ENCODE peak calls at places on chromosomes 16 and 17, in seven cellular contexts. T is heart right ventricle; E is mesendoderm; O is CD8-positive, alpha-beta T cell; V is GM23248; S is adrenal gland; Z is osteoblast. R is an unnamed sample.

GRCh38 chr17:36731091-36731490 is 129.7 kb downstream of the MRM1 start:
- DNase-seq in O (no peak), T (no peak), E (no peak), S (no peak), V (no peak), Z (no peak), R (peak)

GRCh38 chr16:30357715-30358576 is 2.8 kb upstream of the CD2BP2 start:
- DNase-seq in O (no peak), Z (peak), T (no peak), V (no peak), S (no peak), E (no peak), R (no peak)

GRCh38 chr16:31200821-31201510 is 1.6 kb downstream of the PYCARD start:
- DNase-seq in S (no peak), T (no peak), O (peak), V (peak), Z (peak), E (peak), R (peak)

GRCh38 chr16:74667215-74667765 is 613 bp upstream of the RFWD3 start:
- DNase-seq in Z (peak), E (peak), O (peak), T (peak), V (peak), S (peak), R (no peak)

GRCh38 chr17:32461853-32462617 is 17.7 kb downstream of the PSMD11 start:
- DNase-seq in E (peak), S (peak), Z (peak), O (peak), T (peak), V (peak), R (peak)

GRCh38 chr16:85206472-85207356 is 94.4 kb upstream of the CIBAR2 start:
- DNase-seq in S (peak), V (peak), T (peak), E (no peak), Z (peak), O (no peak), R (no peak)

GRCh38 chr17:21199311-21199710 is 14.7 kb downstream of the TMEM11 start:
- DNase-seq in Z (peak), E (peak), O (no peak), T (no peak), S (no peak), V (peak), R (peak)

GRCh38 chr16:85718682-85719081 is 29.9 kb upstream of the GINS2 start:
- DNase-seq in O (no peak), Z (peak), S (no peak), T (no peak), V (peak), E (no peak), R (peak)

GRCh38 chr17:27491713-27492190 is 35.5 kb downstream of the KSR1 start:
- DNase-seq in S (no peak), Z (no peak), O (no peak), T (no peak), E (peak), V (no peak), R (no peak)

GRCh38 chr17:47812146-47812920 is 9.3 kb downstream of the OSBPL7 start:
- DNase-seq in T (no peak), Z (no peak), S (no peak), E (no peak), O (no peak), V (no peak), R (no peak)

GRCh38 chr17:47813077-47813476 is 8.5 kb downstream of the OSBPL7 start:
- DNase-seq in O (no peak), V (no peak), E (no peak), T (no peak), Z (no peak), S (no peak), R (no peak)

GRCh38 chr17:47811709-47812108 is 9.9 kb downstream of the OSBPL7 start:
- DNase-seq in Z (no peak), O (no peak), V (no peak), T (no peak), S (no peak), E (no peak), R (no peak)

GRCh38 chr17:47810200-47810821 is 11.3 kb downstream of the OSBPL7 start:
- DNase-seq in O (no peak), E (peak), Z (peak), T (no peak), S (peak), V (peak), R (peak)

GRCh38 chr17:47810901-47811635 is 10.5 kb downstream of the OSBPL7 start:
- DNase-seq in S (no peak), V (no peak), Z (no peak), T (no peak), O (no peak), E (no peak), R (no peak)
- H3K27ac ChIP-seq in S (no peak), V (no peak), Z (peak), T (no peak), O (no peak), E (no peak), R (peak)

GRCh38 chr16:48408688-48409087 is 23.5 kb upstream of the SIAH1 start:
- DNase-seq in E (no peak), S (peak), O (no peak), T (peak), V (peak), Z (no peak), R (peak)
- H3K27ac ChIP-seq in E (no peak), S (no peak), O (no peak), T (no peak), V (no peak), Z (no peak), R (no peak)

DNA sequence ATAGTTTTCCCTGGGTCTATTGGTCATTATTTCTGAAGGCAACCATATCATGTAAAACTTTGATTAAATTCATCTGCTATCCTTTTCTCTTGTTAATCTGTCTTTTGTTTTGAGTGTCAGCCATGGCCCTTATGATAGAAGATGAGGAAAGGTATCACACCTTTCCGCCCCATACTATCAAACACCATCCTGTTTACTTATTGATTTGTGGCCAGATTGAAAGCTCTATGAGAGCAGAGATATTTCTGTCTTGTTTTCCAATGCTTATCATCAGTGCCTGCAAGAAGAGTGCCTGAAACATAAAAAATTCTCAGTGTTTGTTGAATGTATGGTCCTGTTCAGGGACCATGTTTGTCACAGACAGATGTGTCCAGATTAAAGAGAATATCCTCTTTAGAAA is 22.6 kb upstream of the DHX8 start:
- DNase-seq in T (no peak), S (no peak), E (no peak), O (no peak), V (no peak), Z (no peak), R (no peak)
- H3K27ac ChIP-seq in T (no peak), S (no peak), E (no peak), O (no peak), V (no peak), Z (no peak), R (no peak)

GRCh38 chr16:2061023-2061422 is 13.2 kb downstream of the TSC2 start:
- DNase-seq in E (no peak), S (no peak), O (no peak), T (no peak), V (no peak), Z (no peak), R (no peak)

GRCh38 chr16:2061526-2061925 is 13.7 kb downstream of the TSC2 start:
- DNase-seq in E (no peak), Z (no peak), V (no peak), O (no peak), T (no peak), S (no peak), R (no peak)

GRCh38 chr16:2064368-2064945 is 16.7 kb downstream of the TSC2 start:
- DNase-seq in V (no peak), O (no peak), T (no peak), S (no peak), E (no peak), Z (no peak), R (no peak)

GRCh38 chr16:2063861-2064260 is 16.1 kb downstream of the TSC2 start:
- DNase-seq in O (no peak), Z (no peak), S (no peak), V (no peak), T (no peak), E (no peak), R (no peak)

GRCh38 chr16:2062801-2063200 is 15.0 kb downstream of the TSC2 start:
- DNase-seq in T (no peak), Z (no peak), O (no peak), V (no peak), E (no peak), S (no peak), R (no peak)
- H3K27ac ChIP-seq in T (no peak), Z (no peak), O (no peak), V (no peak), E (no peak), S (no peak), R (no peak)

GRCh38 chr17:57899391-57899790 is 49.5 kb upstream of the MRPS23 start:
- DNase-seq in E (no peak), O (no peak), S (no peak), V (peak), Z (no peak), T (no peak), R (no peak)
- H3K27ac ChIP-seq in E (peak), O (no peak), S (peak), V (peak), Z (peak), T (peak), R (peak)

GRCh38 chr17:77097772-77098171 is 43.0 kb upstream of the SEC14L1 start:
- DNase-seq in S (no peak), V (no peak), E (no peak), Z (no peak), O (no peak), T (no peak), R (no peak)

GRCh38 chr17:77098884-77099545 is 41.8 kb upstream of the SEC14L1 start:
- DNase-seq in T (peak), Z (no peak), V (peak), S (peak), O (no peak), E (no peak), R (no peak)

GRCh38 chr17:77096570-77097214 is 44.1 kb upstream of the SEC14L1 start:
- DNase-seq in Z (peak), O (no peak), V (peak), E (no peak), T (no peak), S (peak), R (peak)

GRCh38 chr17:77101521-77102410 is 39.0 kb upstream of the SEC14L1 start:
- DNase-seq in V (no peak), E (no peak), Z (no peak), S (no peak), O (no peak), T (no peak), R (no peak)

GRCh38 chr17:77100009-77100408 is 40.8 kb upstream of the SEC14L1 start:
- DNase-seq in T (peak), E (no peak), V (no peak), S (peak), Z (no peak), O (no peak), R (no peak)
- H3K27ac ChIP-seq in T (peak), E (no peak), V (no peak), S (no peak), Z (peak), O (peak), R (no peak)

DNA sequence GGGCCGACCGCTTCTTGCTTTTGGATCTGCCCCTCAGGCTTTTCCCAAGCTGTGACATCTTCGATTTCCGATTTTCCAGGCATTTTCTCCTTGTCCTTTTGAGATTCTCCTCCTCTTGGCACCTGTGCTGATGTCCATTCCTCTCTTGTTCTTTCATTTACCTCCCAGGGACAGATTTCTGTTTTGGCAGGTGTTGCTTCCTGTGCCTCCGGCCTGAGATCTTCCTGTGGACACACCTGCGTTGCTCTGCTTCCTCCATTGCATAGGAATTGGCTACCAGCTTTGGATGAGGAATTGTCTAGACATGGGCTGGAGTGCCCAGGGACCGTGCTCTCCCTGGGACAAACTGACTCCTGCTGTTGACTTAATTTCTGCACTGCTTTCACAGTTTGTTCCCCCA is 15.1 kb downstream of the GPR179 start:
- DNase-seq in T (no peak), O (no peak), S (no peak), V (no peak), Z (no peak), E (no peak), R (no peak)
- H3K27ac ChIP-seq in T (no peak), O (no peak), S (no peak), V (no peak), Z (no peak), E (no peak), R (no peak)

DNA sequence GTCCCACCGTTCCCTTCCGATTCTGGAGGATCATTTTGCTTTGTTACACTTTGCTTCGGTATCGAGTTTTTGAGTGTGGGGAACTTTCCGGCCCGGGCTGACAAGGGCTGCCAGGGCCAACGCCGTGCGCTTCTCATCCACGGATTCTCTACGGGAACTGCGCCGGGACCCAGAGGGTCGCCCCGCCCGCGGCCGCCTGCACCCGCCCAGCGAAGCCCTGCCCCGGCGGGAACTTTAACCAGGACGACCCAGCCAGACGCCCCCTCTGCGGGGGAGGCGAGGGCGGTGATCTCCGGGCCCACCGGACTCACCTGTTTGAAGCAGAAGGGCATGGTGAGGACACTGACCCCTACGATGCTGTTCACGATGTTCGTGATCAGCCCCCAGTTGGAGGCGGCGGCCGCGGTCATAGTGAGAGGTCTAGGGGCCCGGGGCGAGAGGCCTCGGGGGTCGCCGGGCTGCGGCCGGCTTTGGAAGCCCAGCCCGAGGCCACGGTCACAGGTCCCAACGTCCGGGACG is 536 bp downstream of the SLC38A10 start:
- DNase-seq in V (peak), Z (peak), T (peak), E (no peak), S (no peak), O (no peak), R (no peak)
- H3K27ac ChIP-seq in V (peak), Z (peak), T (peak), E (peak), S (peak), O (peak), R (peak)

R was measured in PC-3.